ENCODE peak calls at places on chromosomes 1 and 21, in six cellular contexts. G is tibial nerve, D is Peyer's patch, E is endothelial cell of umbilical vein, W is IMR-90, M is right cardiac atrium. K is an unnamed sample. For H3K4me1, the result is how much of the 10 kb centered on the place peaks cover.

GRCh38 chr1:160219062-160219929 is 14.1 kb downstream of the PEA15 start:
- DNase-seq in G (no peak), D (no peak), E (peak), W (peak), M (peak), K (peak)

GRCh38 chr1:51253691-51254090 is 17.6 kb downstream of the RNF11 start:
- DNase-seq in G (no peak), D (no peak), E (no peak), W (peak), M (no peak), K (no peak)

GRCh38 chr1:244030481-244031040 is 20.5 kb upstream of the ZBTB18 start:
- DNase-seq in G (no peak), D (no peak), E (no peak), W (no peak), M (no peak), K (no peak)

GRCh38 chr1:220887202-220887867 is 8.1 kb downstream of the HLX start:
- DNase-seq in G (no peak), D (no peak), E (no peak), W (no peak), M (peak), K (no peak)

GRCh38 chr1:209557216-209557615 is 26.3 kb upstream of the CAMK1G start:
- DNase-seq in G (no peak), D (no peak), E (no peak), W (no peak), M (no peak), K (no peak)

GRCh38 chr1:162019436-162019835 is 4.2 kb downstream of the OLFML2B start:
- DNase-seq in G (no peak), D (no peak), E (no peak), W (no peak), M (peak), K (no peak)

GRCh38 chr1:240491796-240492195 is 120.2 kb downstream of the GREM2 start:
- DNase-seq in G (no peak), D (no peak), E (no peak), W (no peak), M (no peak), K (no peak)

GRCh38 chr21:14737922-14738321 is 191.8 kb upstream of the SAMSN1 start:
- DNase-seq in G (no peak), D (no peak), E (peak), W (peak), M (no peak), K (peak)

GRCh38 chr21:38048241-38048640 is 132.0 kb upstream of the KCNJ6 start:
- DNase-seq in G (no peak), D (no peak), E (no peak), W (no peak), M (no peak), K (no peak)

GRCh38 chr1:116861137-116861536 is 48.6 kb upstream of the PTGFRN start:
- DNase-seq in G (no peak), D (no peak), E (no peak), W (no peak), M (no peak), K (no peak)

GRCh38 chr1:170727953-170728352 is 64.0 kb downstream of the PRRX1 start:
- DNase-seq in G (no peak), D (no peak), E (no peak), W (no peak), M (no peak), K (no peak)

GRCh38 chr1:167673285-167673684 is 43.3 kb downstream of the RCSD1 start:
- DNase-seq in G (no peak), D (no peak), E (no peak), W (no peak), M (no peak), K (no peak)

GRCh38 chr1:228151526-228151925 is 1.8 kb downstream of the GJC2 start:
- DNase-seq in G (peak), D (peak), E (no peak), W (no peak), M (no peak), K (no peak)

GRCh38 chr1:153354515-153355193 is 3.0 kb upstream of the S100A9 start:
- DNase-seq in G (no peak), D (no peak), E (no peak), W (no peak), M (no peak), K (peak)

GRCh38 chr1:68811806-68812205 is 314.9 kb upstream of the DEPDC1 start:
- DNase-seq in G (no peak), D (no peak), E (no peak), W (no peak), M (no peak), K (no peak)

GRCh38 chr1:202932476-202932875 is 5.4 kb upstream of the KLHL12 start:
- DNase-seq in G (no peak), D (no peak), E (no peak), W (no peak), M (no peak), K (no peak)

GRCh38 chr1:84772428-84772943 is 82.2 kb upstream of the SSX2IP start:
- DNase-seq in G (peak), D (peak), E (peak), W (peak), M (peak), K (peak)

GRCh38 chr1:203462878-203463277 is 12.7 kb upstream of the PRELP start:
- DNase-seq in G (no peak), D (no peak), E (no peak), W (peak), M (peak), K (no peak)

GRCh38 chr21:29656504-29657227 is 283.1 kb downstream of the GRIK1 start:
- DNase-seq in G (no peak), D (no peak), E (peak), W (peak), M (no peak), K (no peak)

GRCh38 chr1:4792565-4792964 is 138.2 kb downstream of the AJAP1 start:
- DNase-seq in G (no peak), D (no peak), E (no peak), W (no peak), M (no peak), K (no peak)

GRCh38 chr21:43940672-43941071 is 71.4 kb upstream of the TRAPPC10 start:
- DNase-seq in G (no peak), D (peak), E (no peak), W (no peak), M (no peak), K (peak)

GRCh38 chr1:177170756-177171535 is at the start of gene BRINP2:
- DNase-seq in G (no peak), D (no peak), E (peak), W (peak), M (peak), K (peak)

GRCh38 chr1:155250246-155250632 is 5.0 kb downstream of the ENTREP3 start:
- DNase-seq in G (no peak), D (no peak), E (no peak), W (no peak), M (peak), K (no peak)
- H3K27ac ChIP-seq in G (peak), D (peak), E (no peak), W (no peak), M (no peak), K (no peak)

DNA sequence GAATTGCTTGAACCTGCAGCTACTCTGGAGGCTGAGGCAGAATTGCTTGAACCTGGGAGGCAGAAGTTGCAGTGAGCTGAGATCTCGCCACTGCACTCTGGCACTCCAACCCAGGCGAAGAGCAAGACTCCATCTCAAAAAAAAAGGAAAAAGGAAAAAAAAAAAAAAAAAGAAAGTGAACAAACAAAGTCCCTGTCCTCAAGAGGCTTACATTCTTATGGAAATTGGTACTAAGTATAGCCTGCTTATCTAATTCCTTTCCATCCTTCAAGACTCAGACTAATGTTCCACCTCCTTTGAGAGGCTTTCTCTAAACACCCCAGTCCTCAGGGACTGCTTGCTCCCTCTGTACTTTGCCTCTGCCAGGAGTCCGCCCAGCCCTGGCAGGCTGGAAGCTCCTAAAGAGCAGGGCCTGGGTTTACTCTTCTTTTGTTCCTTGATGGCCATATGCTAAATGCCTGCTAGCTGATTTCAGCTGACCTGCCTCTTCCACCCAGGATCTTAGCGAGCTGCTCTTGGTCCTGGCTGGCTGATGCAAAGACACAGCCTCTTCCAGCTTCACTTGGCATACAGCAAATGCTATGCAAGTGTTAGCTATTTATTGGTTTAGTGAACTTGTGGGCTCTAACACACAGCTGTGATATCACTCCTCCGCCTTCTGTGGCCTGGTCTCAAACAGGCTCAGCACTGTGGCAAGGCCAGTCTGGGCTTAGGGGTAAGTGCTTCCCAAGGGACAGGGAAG is 9.8 kb downstream of the SLC9A1 start:
- DNase-seq in G (no peak), D (peak), E (no peak), W (peak), M (no peak), K (peak)
- H3K4me1 ChIP-seq in G (under half), D (under half), E (under half), W (under half), M (under half), K (under half)

GRCh38 chr1:48760889-48761288 is 15.8 kb downstream of the BEND5 start:
- DNase-seq in G (no peak), D (no peak), E (no peak), W (no peak), M (no peak), K (no peak)

GRCh38 chr1:48761986-48762385 is 14.7 kb downstream of the BEND5 start:
- DNase-seq in G (no peak), D (no peak), E (no peak), W (peak), M (peak), K (no peak)

GRCh38 chr1:48767957-48768510 is 8.7 kb downstream of the BEND5 start:
- DNase-seq in G (no peak), D (no peak), E (no peak), W (peak), M (no peak), K (no peak)

GRCh38 chr1:48761411-48761810 is 15.3 kb downstream of the BEND5 start:
- DNase-seq in G (no peak), D (no peak), E (no peak), W (peak), M (no peak), K (no peak)

GRCh38 chr1:48765335-48765734 is 11.4 kb downstream of the BEND5 start:
- DNase-seq in G (no peak), D (no peak), E (no peak), W (no peak), M (no peak), K (no peak)
- H3K4me3 ChIP-seq in G (no peak), D (no peak), E (no peak), W (no peak), M (no peak), K (no peak)

DNA sequence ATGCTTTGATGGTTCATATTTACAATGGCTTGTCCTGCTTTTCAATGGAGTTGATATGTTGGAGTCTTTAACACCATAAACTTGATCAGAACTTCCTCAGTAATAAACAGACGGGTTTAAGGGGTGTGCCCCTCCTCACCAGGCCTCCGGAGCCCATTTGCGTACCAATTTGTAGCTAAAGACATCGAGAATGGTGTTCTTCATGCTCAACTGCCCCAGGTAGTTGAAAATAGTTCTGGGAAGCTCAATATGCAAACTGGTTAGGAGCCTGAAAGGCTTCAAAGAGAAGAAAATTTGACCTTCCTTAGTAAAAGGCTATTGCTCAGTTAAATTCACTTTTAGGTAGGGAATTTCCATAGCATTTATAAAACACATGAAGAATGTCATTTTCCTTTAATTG is 68.1 kb upstream of the RRP15 start:
- DNase-seq in G (no peak), D (no peak), E (no peak), W (no peak), M (no peak), K (no peak)
- H3K27ac ChIP-seq in G (no peak), D (no peak), E (no peak), W (no peak), M (no peak), K (no peak)

GRCh38 chr1:9884805-9885204 is 25.3 kb downstream of the CTNNBIP1 start:
- DNase-seq in G (no peak), D (no peak), E (no peak), W (no peak), M (no peak), K (no peak)

GRCh38 chr1:9882945-9883303 is 27.1 kb downstream of the CTNNBIP1 start:
- DNase-seq in G (no peak), D (no peak), E (no peak), W (no peak), M (no peak), K (no peak)

GRCh38 chr1:9881838-9882249 is 28.2 kb downstream of the CTNNBIP1 start:
- DNase-seq in G (no peak), D (no peak), E (no peak), W (peak), M (no peak), K (no peak)

GRCh38 chr1:9883585-9884449 is 26.3 kb downstream of the CTNNBIP1 start:
- DNase-seq in G (no peak), D (no peak), E (no peak), W (no peak), M (no peak), K (no peak)

DNA sequence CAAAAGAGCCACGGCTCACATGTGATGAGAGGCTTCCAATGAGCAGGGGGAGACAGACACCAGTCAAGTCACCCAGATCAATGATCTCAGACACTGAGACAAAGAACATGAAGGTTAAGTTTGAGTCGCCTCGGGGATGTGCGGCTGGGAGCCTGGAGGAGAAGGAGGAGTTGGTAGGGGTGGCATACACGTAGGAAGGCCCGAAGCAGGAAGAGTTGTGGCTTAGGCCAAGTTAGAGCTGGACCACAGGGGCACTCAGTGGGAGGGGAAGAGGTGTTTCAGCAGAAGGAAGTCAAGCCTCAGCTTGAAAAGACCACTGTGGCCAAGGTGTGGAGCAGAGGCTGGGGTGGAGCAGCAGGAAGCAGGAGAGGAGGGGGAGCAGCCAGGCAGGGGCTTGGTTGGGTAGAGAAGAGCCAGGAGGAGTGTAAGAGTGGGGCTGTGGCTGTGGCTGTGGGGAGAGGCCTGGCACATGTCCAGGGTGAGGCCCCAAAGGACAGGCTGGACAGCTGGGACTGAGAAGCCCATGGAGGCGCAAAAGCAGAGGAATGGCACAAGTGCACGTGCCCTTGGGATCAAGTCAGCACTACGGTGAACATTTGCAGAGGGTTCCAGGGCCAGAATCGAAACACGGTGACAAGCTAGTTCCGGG is 27.6 kb downstream of the CTNNBIP1 start:
- DNase-seq in G (no peak), D (no peak), E (no peak), W (no peak), M (no peak), K (no peak)
- H3K4me1 ChIP-seq in G (under half), D (under half), E (under half), W (under half), M (under half), K (under half)